ENCODE peak calls at places on chromosomes 1 and 21, in six cellular contexts. X is H1, V is IMR-90, S is neuronal stem cell, B is H9, H is mesendoderm. Z is an unnamed sample.

GRCh38 chr1:34108269-34108668 is 56.8 kb downstream of the CSMD2 start:
- DNase-seq in H (peak; percentile 6), V (no peak), S (no peak), B (no peak), X (no peak), Z (no peak)

GRCh38 chr21:43021756-43022600 is 47.6 kb downstream of the PKNOX1 start:
- DNase-seq in S (no peak), V (no peak), B (no peak), X (no peak), H (no peak), Z (no peak)

GRCh38 chr1:52668711-52669110 is 29.4 kb downstream of the COA7 start:
- DNase-seq in S (no peak), H (no peak), B (no peak), X (no peak), V (peak; percentile 34), Z (no peak)

GRCh38 chr1:39539252-39539790 is 37.3 kb downstream of the PABPC4 start:
- DNase-seq in B (peak; percentile 77), X (peak; percentile 75), H (peak; percentile 83), S (peak; percentile 50), V (peak; percentile 72), Z (peak; percentile 83)

GRCh38 chr1:197464039-197464438 is 196.0 kb downstream of the CRB1 start:
- DNase-seq in V (peak; percentile 79), S (no peak), X (no peak), B (no peak), H (peak; percentile 32), Z (peak; percentile 93)

GRCh38 chr1:193111641-193112090 is 6.5 kb upstream of the GLRX2 start:
- DNase-seq in V (peak; percentile 87), H (peak; percentile 80), B (no peak), X (no peak), S (no peak), Z (peak; percentile 88)

GRCh38 chr1:32924881-32925344 is 23.7 kb upstream of the TMEM54 start:
- DNase-seq in B (peak; percentile 74), X (peak; percentile 82), V (no peak), H (peak; percentile 68), S (peak; percentile 40), Z (no peak)

GRCh38 chr1:59730759-59731478 is 83.8 kb upstream of the HOOK1 start:
- DNase-seq in B (no peak), X (no peak), H (peak; percentile 41), V (peak; percentile 99), S (no peak), Z (peak; percentile 97)

GRCh38 chr1:226975909-226976670 is 36.0 kb downstream of the COQ8A start:
- DNase-seq in H (no peak), B (no peak), X (no peak), S (no peak), V (no peak), Z (no peak)

GRCh38 chr1:94250341-94250740 is 13.0 kb upstream of the ARHGAP29 start:
- DNase-seq in S (no peak), H (peak; percentile 7), X (no peak), B (no peak), V (no peak), Z (no peak)

GRCh38 chr1:25731626-25732370 is 68.2 kb upstream of the SELENON start:
- DNase-seq in B (no peak), X (no peak), S (no peak), V (no peak), H (no peak), Z (no peak)

GRCh38 chr1:110003747-110004428 is 19.3 kb downstream of the AHCYL1 start:
- DNase-seq in S (peak; percentile 29), V (peak; percentile 99), B (peak; percentile 58), H (peak; percentile 99), X (peak; percentile 53), Z (peak; percentile 99)

GRCh38 chr21:15062566-15062965 is 2.2 kb downstream of the NRIP1 start:
- DNase-seq in H (no peak), V (no peak), B (no peak), X (no peak), S (no peak), Z (peak; percentile 13)

GRCh38 chr1:21703318-21703963 is 34.3 kb upstream of the RAP1GAP start:
- DNase-seq in H (peak; percentile 43), S (no peak), B (no peak), X (no peak), V (peak; percentile 88), Z (peak; percentile 62)

GRCh38 chr1:46176211-46176865 is at the start of gene P3R3URF:
- DNase-seq in B (no peak), X (no peak), V (no peak), H (no peak), S (no peak), Z (no peak)

GRCh38 chr1:38076455-38076854 is 29.9 kb upstream of the POU3F1 start:
- DNase-seq in S (no peak), V (no peak), X (no peak), B (no peak), H (no peak), Z (no peak)
- H2BK15ac ChIP-seq in S (no peak overlapping the region), V (no peak overlapping the region), X (no peak overlapping the region), B (no peak overlapping the region), H (no peak overlapping the region), Z (no peak overlapping the region)

DNA sequence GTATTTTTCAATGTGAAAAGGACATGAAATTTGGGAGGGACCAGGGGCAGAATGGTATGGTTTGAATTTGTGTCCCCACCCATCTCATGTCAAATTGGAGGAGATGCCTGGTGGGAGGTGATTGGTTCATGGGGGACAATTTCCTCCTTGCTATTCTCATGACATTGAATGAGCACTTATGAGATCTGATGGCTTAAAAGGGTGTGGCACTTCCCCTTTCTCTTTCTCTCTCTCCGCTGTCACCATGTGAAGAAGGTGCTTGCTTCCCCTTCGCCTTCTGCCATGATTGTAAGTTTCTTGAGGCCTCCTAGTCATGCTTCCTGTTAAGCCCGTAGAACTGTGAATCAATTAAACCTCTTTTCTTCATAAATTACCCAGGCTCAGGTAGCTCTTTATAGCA is 7.6 kb upstream of the GBP4 start:
- DNase-seq in V (no peak), S (no peak), B (no peak), X (no peak), H (no peak), Z (no peak)
- H2BK15ac ChIP-seq in V (no peak overlapping the region), S (no peak overlapping the region), B (no peak overlapping the region), X (no peak overlapping the region), H (no peak overlapping the region), Z (no peak overlapping the region)

GRCh38 chr21:31098576-31099005 is 60.3 kb upstream of the KRTAP19-8 start:
- DNase-seq in V (peak; percentile 48), H (peak; percentile 71), X (peak; percentile 91), B (peak; percentile 82), S (peak; percentile 51), Z (peak; percentile 65)
- H2BK15ac ChIP-seq in V (no peak overlapping the region), H (no peak overlapping the region), X (peak overlapping the region; percentile 18), B (no peak overlapping the region), S (no peak overlapping the region), Z (no peak overlapping the region)

GRCh38 chr1:112687785-112688496 is 13.5 kb downstream of the MOV10 start:
- DNase-seq in S (no peak), B (no peak), V (no peak), X (no peak), H (no peak), Z (no peak)
- H2BK15ac ChIP-seq in S (no peak overlapping the region), B (no peak overlapping the region), V (no peak overlapping the region), X (no peak overlapping the region), H (no peak overlapping the region), Z (no peak overlapping the region)

GRCh38 chr1:12456979-12457378 is 161.0 kb downstream of the DHRS3 start:
- DNase-seq in B (no peak), H (no peak), V (peak; percentile 63), X (no peak), S (no peak), Z (no peak)
- H2BK15ac ChIP-seq in B (no peak overlapping the region), H (no peak overlapping the region), V (peak overlapping the region; percentile 94), X (no peak overlapping the region), S (no peak overlapping the region), Z (no peak overlapping the region)

GRCh38 chr21:46095106-46095719 is 2.7 kb upstream of the COL6A2 start:
- DNase-seq in B (peak; percentile 21), H (no peak), X (no peak), S (no peak), V (no peak), Z (no peak)
- H2BK15ac ChIP-seq in B (no peak overlapping the region), H (no peak overlapping the region), X (no peak overlapping the region), S (no peak overlapping the region), V (no peak overlapping the region), Z (peak overlapping the region; percentile 77)

GRCh38 chr21:36179145-36179544 is 22.5 kb downstream of the DOP1B start:
- DNase-seq in H (no peak), X (no peak), S (no peak), B (no peak), V (peak; percentile 70), Z (no peak)

GRCh38 chr21:36183144-36183795 is 26.6 kb downstream of the DOP1B start:
- DNase-seq in S (no peak), B (no peak), X (no peak), H (no peak), V (no peak), Z (no peak)

GRCh38 chr21:36184561-36184960 is 27.9 kb downstream of the DOP1B start:
- DNase-seq in X (no peak), H (no peak), V (no peak), S (no peak), B (no peak), Z (no peak)

GRCh38 chr21:36178349-36178748 is 21.7 kb downstream of the DOP1B start:
- DNase-seq in H (no peak), B (no peak), S (no peak), V (no peak), X (no peak), Z (no peak)

DNA sequence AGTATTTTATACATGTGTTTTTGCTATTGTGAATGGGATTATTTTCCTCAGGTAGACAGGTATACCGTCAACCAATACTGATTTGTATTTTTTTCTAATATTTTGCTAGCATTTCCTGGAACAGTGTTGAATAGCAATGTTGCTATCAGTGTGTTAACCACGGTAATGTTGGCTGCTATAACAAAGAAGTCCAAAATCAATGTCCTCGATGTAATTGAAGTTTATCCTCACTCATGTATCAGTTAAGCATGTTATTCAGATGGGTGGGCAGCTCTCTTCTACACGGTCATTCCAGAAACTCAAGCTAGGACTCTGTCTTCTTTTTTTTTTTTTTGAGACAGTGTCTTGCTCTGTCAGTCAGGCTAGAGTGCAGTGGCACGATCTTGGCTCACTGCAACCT is 24.3 kb downstream of the DOP1B start:
- DNase-seq in S (no peak), B (no peak), H (no peak), V (no peak), X (no peak), Z (no peak)
- H2BK15ac ChIP-seq in S (no peak overlapping the region), B (no peak overlapping the region), H (no peak overlapping the region), V (no peak overlapping the region), X (no peak overlapping the region), Z (no peak overlapping the region)

DNA sequence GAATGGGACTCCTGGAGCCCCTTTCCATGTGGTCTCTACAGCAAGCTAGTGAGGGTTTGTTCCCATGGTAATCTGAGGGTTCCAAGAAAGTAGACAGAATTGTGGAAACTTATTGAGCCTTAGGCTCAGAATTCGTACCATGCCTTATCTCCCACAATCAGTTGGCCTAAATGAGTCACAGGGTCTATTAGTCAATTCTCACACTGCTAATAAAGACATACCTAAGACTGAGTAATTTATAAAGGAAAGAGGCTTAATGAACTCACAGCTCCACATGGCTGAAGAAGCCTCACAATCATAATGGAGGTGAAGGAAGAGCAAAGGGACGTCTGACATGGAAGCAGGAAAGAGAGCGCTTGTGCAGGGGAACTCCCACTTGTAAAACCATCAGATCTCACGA is 106.6 kb upstream of the CXADR start:
- DNase-seq in H (no peak), S (no peak), B (no peak), X (no peak), V (no peak), Z (no peak)
- H2BK15ac ChIP-seq in H (no peak overlapping the region), S (no peak overlapping the region), B (no peak overlapping the region), X (no peak overlapping the region), V (no peak overlapping the region), Z (no peak overlapping the region)

Z was measured in mesenchymal stem cell.